ENCODE peak calls at places on chromosome 7, in four cellular contexts. One of them, this sample, is unnamed.

GRCh38 chr7:36967387-36967786 is 243.1 kb upstream of the AOAH start:
- DNase-seq in AG04450: peak; percentile 21
- DNase-seq in brain microvascular endothelial cell: peak; percentile 50
- DNase-seq in choroid plexus epithelial cell: peak; percentile 83
- DNase-seq in this sample: no peak

GRCh38 chr7:130972201-130972600 is 238.2 kb upstream of the KLF14 start:
- DNase-seq in choroid plexus epithelial cell: no peak
- DNase-seq in brain microvascular endothelial cell: no peak
- DNase-seq in AG04450: no peak
- DNase-seq in this sample: no peak

GRCh38 chr7:3559178-3559765 is 258.2 kb downstream of the SDK1 start:
- DNase-seq in choroid plexus epithelial cell: peak; percentile 97
- DNase-seq in brain microvascular endothelial cell: peak; percentile 85
- DNase-seq in AG04450: peak; percentile 69
- DNase-seq in this sample: peak; percentile 66

GRCh38 chr7:85130702-85131101 is 56.2 kb downstream of the SEMA3D start:
- DNase-seq in AG04450: no peak
- DNase-seq in brain microvascular endothelial cell: no peak
- DNase-seq in choroid plexus epithelial cell: no peak
- DNase-seq in this sample: no peak

GRCh38 chr7:95470452-95470851 is 15.3 kb upstream of the ASB4 start:
- DNase-seq in brain microvascular endothelial cell: peak; percentile 81
- DNase-seq in AG04450: no peak
- DNase-seq in choroid plexus epithelial cell: peak; percentile 90
- DNase-seq in this sample: no peak

GRCh38 chr7:7764515-7765138 is 46.2 kb upstream of the RPA3 start:
- DNase-seq in brain microvascular endothelial cell: no peak
- DNase-seq in choroid plexus epithelial cell: no peak
- DNase-seq in AG04450: no peak
- DNase-seq in this sample: no peak

GRCh38 chr7:50303894-50304157 is 690 bp upstream of the IKZF1 start:
- DNase-seq in choroid plexus epithelial cell: no peak
- DNase-seq in AG04450: no peak
- DNase-seq in brain microvascular endothelial cell: no peak
- DNase-seq in this sample: no peak

GRCh38 chr7:16531682-16532081 is 5.1 kb downstream of the LRRC72 start:
- DNase-seq in choroid plexus epithelial cell: no peak
- DNase-seq in AG04450: no peak
- DNase-seq in brain microvascular endothelial cell: no peak
- DNase-seq in this sample: no peak

GRCh38 chr7:159031750-159032149 is 112.9 kb downstream of the VIPR2 start:
- DNase-seq in brain microvascular endothelial cell: no peak
- DNase-seq in AG04450: no peak
- DNase-seq in choroid plexus epithelial cell: no peak
- DNase-seq in this sample: no peak

GRCh38 chr7:484365-485101 is 35.1 kb downstream of the PDGFA start:
- DNase-seq in choroid plexus epithelial cell: no peak
- DNase-seq in AG04450: no peak
- DNase-seq in brain microvascular endothelial cell: no peak
- DNase-seq in this sample: no peak

GRCh38 chr7:88344956-88345832 is 38.5 kb upstream of the STEAP4 start:
- DNase-seq in choroid plexus epithelial cell: peak; percentile 40
- DNase-seq in AG04450: peak; percentile 0
- DNase-seq in brain microvascular endothelial cell: peak; percentile 28
- DNase-seq in this sample: peak; percentile 9

DNA sequence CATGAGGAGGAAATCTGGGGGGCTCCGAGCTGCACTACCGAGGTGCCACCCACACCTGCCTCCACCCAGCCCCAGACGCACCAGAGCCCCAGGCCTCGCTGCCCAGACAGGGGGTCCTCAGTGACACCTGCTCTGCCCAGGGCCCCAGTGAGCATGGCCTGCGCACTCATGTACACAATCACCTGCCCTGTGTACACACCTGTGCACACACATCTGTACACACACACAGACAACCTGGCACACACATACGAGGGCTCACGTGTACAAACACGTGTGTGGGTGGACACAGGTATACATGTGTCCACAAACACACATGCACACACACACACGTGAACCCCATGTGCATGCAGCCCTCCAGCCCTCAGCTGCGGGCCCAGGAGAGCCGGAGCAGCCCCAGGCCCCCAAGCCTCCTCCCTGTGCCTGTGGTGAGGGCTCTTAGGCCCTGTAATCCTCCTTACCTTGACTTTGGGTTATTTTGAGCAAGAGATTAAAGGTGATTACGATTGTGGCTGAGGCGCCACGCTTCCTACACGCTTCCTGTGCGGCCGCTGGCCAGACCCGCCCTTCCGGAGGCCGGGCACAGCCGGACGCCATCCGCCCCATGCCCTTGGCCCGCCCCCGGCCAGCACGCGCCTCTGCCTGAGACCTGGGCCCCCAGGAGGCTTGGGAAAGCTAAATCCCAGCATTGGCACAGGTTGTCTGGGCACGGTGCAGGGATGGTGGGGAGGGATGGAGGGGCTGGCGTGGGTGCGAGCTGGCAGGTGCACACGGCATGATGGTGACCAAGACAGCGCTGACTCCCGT is 71.9 kb downstream of the ELFN1 start:
- DNase-seq in brain microvascular endothelial cell: no peak
- DNase-seq in AG04450: no peak
- DNase-seq in choroid plexus epithelial cell: no peak
- DNase-seq in this sample: peak; percentile 38
- TF ChIP-seq CTCF in brain microvascular endothelial cell: no peak
- TF ChIP-seq CTCF in AG04450: no peak
- TF ChIP-seq CTCF in choroid plexus epithelial cell: no peak
- TF ChIP-seq CTCF in this sample: no peak

GRCh38 chr7:150755473-150756099 is 18.4 kb downstream of the GIMAP5 start:
- DNase-seq in AG04450: no peak
- DNase-seq in choroid plexus epithelial cell: no peak
- DNase-seq in brain microvascular endothelial cell: peak; percentile 10
- DNase-seq in this sample: no peak
- H3K4me3 ChIP-seq in AG04450: no peak overlapping the region
- H3K4me3 ChIP-seq in choroid plexus epithelial cell: no peak overlapping the region
- H3K4me3 ChIP-seq in brain microvascular endothelial cell: no peak overlapping the region
- H3K4me3 ChIP-seq in this sample: no peak overlapping the region

GRCh38 chr7:67794544-67794943 is 797.9 kb downstream of the TYW1 start:
- DNase-seq in AG04450: no peak
- DNase-seq in choroid plexus epithelial cell: no peak
- DNase-seq in brain microvascular endothelial cell: no peak
- DNase-seq in this sample: no peak

GRCh38 chr7:67791918-67792317 is 795.3 kb downstream of the TYW1 start:
- DNase-seq in AG04450: no peak
- DNase-seq in choroid plexus epithelial cell: no peak
- DNase-seq in brain microvascular endothelial cell: no peak
- DNase-seq in this sample: no peak

GRCh38 chr7:67786021-67786420 is 789.4 kb downstream of the TYW1 start:
- DNase-seq in brain microvascular endothelial cell: no peak
- DNase-seq in AG04450: no peak
- DNase-seq in choroid plexus epithelial cell: no peak
- DNase-seq in this sample: no peak

DNA sequence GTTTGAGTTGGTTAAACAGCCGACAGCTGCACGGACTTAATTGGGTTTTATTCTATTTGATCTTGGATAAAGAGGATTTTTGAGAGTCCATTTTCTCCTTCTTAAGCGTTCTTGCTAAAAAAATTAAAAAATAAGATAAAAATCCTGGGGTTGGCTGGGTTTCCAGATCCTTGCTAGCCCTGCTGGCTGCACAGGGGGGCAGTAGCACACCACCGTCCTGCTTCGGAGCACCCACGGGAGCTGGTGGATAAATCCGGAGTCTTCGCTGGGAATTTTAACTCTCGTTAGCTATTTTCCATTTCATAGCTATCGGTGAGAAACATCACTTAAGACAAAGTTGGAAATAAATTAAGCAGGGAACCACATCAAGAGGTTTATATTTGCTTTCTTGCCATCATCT is 792.1 kb downstream of the TYW1 start:
- DNase-seq in AG04450: no peak
- DNase-seq in brain microvascular endothelial cell: no peak
- DNase-seq in choroid plexus epithelial cell: peak; percentile 1
- DNase-seq in this sample: no peak
- TF ChIP-seq CTCF in AG04450: no peak
- TF ChIP-seq CTCF in brain microvascular endothelial cell: peak; percentile 4
- TF ChIP-seq CTCF in choroid plexus epithelial cell: peak; percentile 22
- TF ChIP-seq CTCF in this sample: peak; percentile 65

GRCh38 chr7:2497500-2498336 is 21.5 kb upstream of the GRIFIN start:
- DNase-seq in AG04450: no peak
- DNase-seq in choroid plexus epithelial cell: no peak
- DNase-seq in brain microvascular endothelial cell: no peak
- DNase-seq in this sample: no peak

GRCh38 chr7:2494191-2495130 is 18.3 kb upstream of the GRIFIN start:
- DNase-seq in AG04450: no peak
- DNase-seq in brain microvascular endothelial cell: no peak
- DNase-seq in choroid plexus epithelial cell: no peak
- DNase-seq in this sample: no peak

GRCh38 chr7:2497065-2497464 is 20.9 kb upstream of the GRIFIN start:
- DNase-seq in choroid plexus epithelial cell: no peak
- DNase-seq in AG04450: no peak
- DNase-seq in brain microvascular endothelial cell: no peak
- DNase-seq in this sample: no peak

GRCh38 chr7:2496375-2496774 is 20.2 kb upstream of the GRIFIN start:
- DNase-seq in choroid plexus epithelial cell: no peak
- DNase-seq in AG04450: no peak
- DNase-seq in brain microvascular endothelial cell: no peak
- DNase-seq in this sample: no peak

DNA sequence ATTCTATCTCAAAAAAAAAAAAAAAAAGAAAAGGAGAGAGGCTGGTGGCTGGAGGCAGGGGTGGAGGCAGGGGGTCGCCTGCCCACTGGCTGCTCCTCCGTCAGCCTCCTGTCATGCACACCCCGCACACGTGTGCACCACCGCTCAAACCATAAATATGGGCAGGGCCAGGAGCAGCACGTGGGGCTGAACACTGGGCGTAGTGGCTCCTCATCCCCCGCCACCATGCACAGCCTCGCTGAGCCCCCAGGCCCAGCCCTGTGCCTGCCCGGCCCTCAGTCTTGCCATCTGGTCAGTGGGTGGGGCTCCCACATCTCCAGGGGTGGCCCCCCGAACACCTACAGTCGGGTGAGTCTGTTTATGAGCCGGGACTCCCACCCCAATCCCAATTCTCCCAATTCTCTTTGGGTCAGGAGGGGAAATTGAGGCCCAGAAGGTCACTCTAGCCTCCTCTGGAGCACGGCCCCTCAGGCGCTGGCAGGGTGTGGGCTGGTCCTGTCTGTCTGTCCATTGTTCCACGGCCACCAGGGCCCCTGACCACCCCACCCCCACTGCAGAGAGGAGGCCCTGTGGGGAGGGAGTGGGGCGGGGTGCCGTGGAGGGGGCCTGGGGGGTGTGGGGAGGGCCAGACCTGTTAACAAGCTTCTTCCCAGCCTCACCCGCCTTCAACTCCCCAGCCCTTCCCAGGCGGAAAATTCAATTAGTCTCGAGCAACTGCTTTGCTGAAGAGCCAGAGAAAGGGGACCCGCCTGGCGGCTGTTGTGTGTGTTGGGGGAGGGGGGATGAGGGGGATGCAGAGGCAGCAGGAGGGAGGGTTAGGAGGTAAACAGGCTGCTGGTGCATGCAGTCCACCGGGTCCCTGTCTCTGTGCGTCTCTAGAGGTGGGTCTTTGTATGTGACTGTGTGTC is 19.5 kb upstream of the GRIFIN start:
- DNase-seq in AG04450: no peak
- DNase-seq in choroid plexus epithelial cell: no peak
- DNase-seq in brain microvascular endothelial cell: no peak
- DNase-seq in this sample: no peak
- H3K4me3 ChIP-seq in AG04450: no peak overlapping the region
- H3K4me3 ChIP-seq in choroid plexus epithelial cell: no peak overlapping the region
- H3K4me3 ChIP-seq in brain microvascular endothelial cell: no peak overlapping the region
- H3K4me3 ChIP-seq in this sample: no peak overlapping the region

GRCh38 chr7:106057204-106057961 is 54.7 kb downstream of the SYPL1 start:
- DNase-seq in AG04450: no peak
- DNase-seq in brain microvascular endothelial cell: no peak
- DNase-seq in choroid plexus epithelial cell: no peak
- DNase-seq in this sample: no peak
- TF ChIP-seq CTCF in AG04450: no peak
- TF ChIP-seq CTCF in brain microvascular endothelial cell: no peak
- TF ChIP-seq CTCF in choroid plexus epithelial cell: no peak
- TF ChIP-seq CTCF in this sample: no peak

GRCh38 chr7:33040803-33041516 is 21.6 kb downstream of the NT5C3A start:
- DNase-seq in brain microvascular endothelial cell: no peak
- DNase-seq in choroid plexus epithelial cell: peak; percentile 41
- DNase-seq in AG04450: no peak
- DNase-seq in this sample: no peak

GRCh38 chr7:33038639-33039038 is 23.9 kb downstream of the NT5C3A start:
- DNase-seq in choroid plexus epithelial cell: no peak
- DNase-seq in brain microvascular endothelial cell: no peak
- DNase-seq in AG04450: no peak
- DNase-seq in this sample: no peak

GRCh38 chr7:33039257-33039904 is 23.2 kb downstream of the NT5C3A start:
- DNase-seq in choroid plexus epithelial cell: peak; percentile 43
- DNase-seq in brain microvascular endothelial cell: no peak
- DNase-seq in AG04450: no peak
- DNase-seq in this sample: no peak

GRCh38 chr7:33043434-33043833 is 19.1 kb downstream of the NT5C3A start:
- DNase-seq in AG04450: no peak
- DNase-seq in choroid plexus epithelial cell: no peak
- DNase-seq in brain microvascular endothelial cell: no peak
- DNase-seq in this sample: no peak

DNA sequence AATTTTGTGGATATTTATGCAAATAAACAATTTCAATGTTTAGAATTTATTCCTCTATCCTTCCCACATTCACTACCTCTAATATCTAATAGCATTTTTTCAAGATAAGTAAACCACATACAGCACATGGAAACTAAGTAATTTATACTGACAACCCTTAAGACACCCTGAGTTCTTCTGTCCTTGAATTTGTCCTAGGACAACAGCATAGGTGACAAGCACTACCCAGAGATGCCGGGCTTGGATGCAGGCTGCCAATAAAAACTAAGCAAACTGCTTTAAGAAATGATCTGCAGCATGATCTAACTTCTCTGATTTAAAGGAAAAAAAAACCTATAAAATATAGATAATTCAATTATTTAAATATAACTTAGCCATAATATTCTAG is 22.7 kb downstream of the NT5C3A start:
- DNase-seq in AG04450: no peak
- DNase-seq in brain microvascular endothelial cell: no peak
- DNase-seq in choroid plexus epithelial cell: no peak
- DNase-seq in this sample: no peak
- H3K4me3 ChIP-seq in AG04450: peak overlapping the region; percentile 45
- H3K4me3 ChIP-seq in brain microvascular endothelial cell: peak overlapping the region; percentile 39
- H3K4me3 ChIP-seq in choroid plexus epithelial cell: peak overlapping the region; percentile 50
- H3K4me3 ChIP-seq in this sample: no peak overlapping the region

DNA sequence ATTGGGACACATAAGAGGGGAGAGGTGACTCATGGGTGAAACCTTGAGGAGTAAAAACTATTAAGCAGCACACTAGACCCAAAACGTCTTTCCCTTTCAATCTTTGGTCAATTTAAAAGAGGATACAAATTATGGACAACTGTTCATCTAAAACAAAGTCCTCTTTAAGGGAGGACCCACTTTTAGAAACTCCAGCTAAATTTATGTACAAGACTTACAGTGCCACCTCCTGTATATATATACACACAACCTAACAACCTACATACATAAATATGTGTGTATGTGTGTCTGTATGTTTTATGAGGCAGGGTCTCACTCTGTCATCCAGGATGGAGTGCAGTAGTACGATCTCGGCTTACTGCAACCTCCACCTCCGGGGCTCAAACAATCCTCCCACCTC is 18.1 kb upstream of the ZC3HAV1 start:
- DNase-seq in brain microvascular endothelial cell: no peak
- DNase-seq in choroid plexus epithelial cell: peak; percentile 39
- DNase-seq in AG04450: no peak
- DNase-seq in this sample: no peak
- TF ChIP-seq CTCF in brain microvascular endothelial cell: no peak
- TF ChIP-seq CTCF in choroid plexus epithelial cell: no peak
- TF ChIP-seq CTCF in AG04450: no peak
- TF ChIP-seq CTCF in this sample: no peak